ENCODE peak calls at places on chromosome 1, in five cellular contexts. Z, E, H, U and L are unnamed samples.

GRCh38 chr1:52572387-52572786 is 19.5 kb upstream of the TUT4 start:
- DNase-seq in Z (no peak), E (no peak), H (no peak), U (no peak), L (no peak)

GRCh38 chr1:51558375-51558924 is 39.4 kb upstream of the EPS15 start:
- DNase-seq in Z (no peak), E (no peak), H (no peak), U (no peak), L (no peak)

GRCh38 chr1:38474738-38475623 is 384.6 kb downstream of the RRAGC start:
- DNase-seq in Z (no peak), E (peak; percentile 80), H (no peak), U (no peak), L (no peak)

GRCh38 chr1:160905617-160905989 is 20.6 kb upstream of the ITLN1 start:
- DNase-seq in Z (no peak), E (no peak), H (no peak), U (no peak), L (no peak)

GRCh38 chr1:54290443-54291184 is 90.6 kb downstream of the MRPL37 start:
- DNase-seq in Z (peak; percentile 83), E (peak; percentile 69), H (no peak), U (peak; percentile 47), L (no peak)

GRCh38 chr1:192951961-192952460 is 107.1 kb downstream of the UCHL5 start:
- DNase-seq in Z (no peak), E (no peak), H (no peak), U (no peak), L (no peak)

GRCh38 chr1:204074274-204075115 is 1.6 kb downstream of the SOX13 start:
- DNase-seq in Z (no peak), E (peak; percentile 83), H (no peak), U (no peak), L (peak; percentile 75)

GRCh38 chr1:92483442-92484170 is 3.1 kb downstream of the GFI1 start:
- DNase-seq in Z (no peak), E (peak; percentile 69), H (peak; percentile 65), U (peak; percentile 41), L (peak; percentile 49)

GRCh38 chr1:118984086-118984989 is 3.8 kb downstream of the TBX15 start:
- DNase-seq in Z (no peak), E (no peak), H (no peak), U (no peak), L (no peak)

GRCh38 chr1:168438626-168439025 is 105.2 kb downstream of the XCL2 start:
- DNase-seq in Z (no peak), E (no peak), H (no peak), U (no peak), L (no peak)

GRCh38 chr1:168441745-168442144 is 102.1 kb downstream of the XCL2 start:
- DNase-seq in Z (no peak), E (no peak), H (no peak), U (no peak), L (no peak)

GRCh38 chr1:168437821-168438220 is 106.0 kb downstream of the XCL2 start:
- DNase-seq in Z (no peak), E (no peak), H (no peak), U (no peak), L (no peak)

GRCh38 chr1:168442931-168443330 is 100.9 kb downstream of the XCL2 start:
- DNase-seq in Z (no peak), E (no peak), H (no peak), U (no peak), L (no peak)

GRCh38 chr1:168439451-168440375 is 104.1 kb downstream of the XCL2 start:
- DNase-seq in Z (peak; percentile 76), E (peak; percentile 90), H (peak; percentile 89), U (peak; percentile 85), L (peak; percentile 51)
- H3K4me3 ChIP-seq in Z (peak overlapping the region; percentile 49), E (no peak overlapping the region), H (peak overlapping the region; percentile 48), U (peak overlapping the region; percentile 21), L (no peak overlapping the region)

DNA sequence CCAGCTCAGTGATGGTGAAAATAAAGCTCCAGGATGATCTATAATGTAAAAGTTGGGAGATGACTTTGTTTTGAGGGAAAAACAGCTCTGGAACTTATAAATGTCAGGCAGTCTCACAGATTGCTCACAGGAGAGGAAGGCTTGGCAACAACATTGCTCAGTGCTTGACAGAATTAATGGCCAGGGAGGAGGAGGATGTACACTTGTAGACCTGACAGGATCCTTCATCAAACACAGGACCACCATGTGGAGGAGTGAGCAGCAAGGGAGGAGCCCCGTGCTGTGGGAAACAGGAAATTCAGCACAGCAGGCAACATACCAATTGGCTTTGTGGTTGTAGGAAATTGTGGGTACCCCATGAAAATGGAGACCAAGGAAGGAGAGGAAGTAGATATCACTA is 291.8 kb upstream of the CAMK1G start:
- DNase-seq in Z (no peak), E (no peak), H (no peak), U (no peak), L (no peak)
- H3K27ac ChIP-seq in Z (no peak overlapping the region), E (no peak overlapping the region), H (no peak overlapping the region), U (no peak overlapping the region), L (no peak overlapping the region)

GRCh38 chr1:109467301-109467777 is 993 bp downstream of the SYPL2 start:
- DNase-seq in Z (no peak), E (no peak), H (no peak), U (no peak), L (no peak)
- H3K4me3 ChIP-seq in Z (peak overlapping the region; percentile 77), E (no peak overlapping the region), H (no peak overlapping the region), U (no peak overlapping the region), L (peak overlapping the region; percentile 67)

GRCh38 chr1:23594927-23595353 is 35.6 kb upstream of the ID3 start:
- DNase-seq in Z (no peak), E (peak; percentile 88), H (no peak), U (no peak), L (no peak)

GRCh38 chr1:23594149-23594917 is 35.0 kb upstream of the ID3 start:
- DNase-seq in Z (no peak), E (no peak), H (no peak), U (no peak), L (no peak)

GRCh38 chr1:23597635-23598388 is 38.5 kb upstream of the ID3 start:
- DNase-seq in Z (no peak), E (no peak), H (no peak), U (no peak), L (no peak)

GRCh38 chr1:23598424-23598823 is 39.1 kb upstream of the ID3 start:
- DNase-seq in Z (no peak), E (no peak), H (no peak), U (no peak), L (no peak)

DNA sequence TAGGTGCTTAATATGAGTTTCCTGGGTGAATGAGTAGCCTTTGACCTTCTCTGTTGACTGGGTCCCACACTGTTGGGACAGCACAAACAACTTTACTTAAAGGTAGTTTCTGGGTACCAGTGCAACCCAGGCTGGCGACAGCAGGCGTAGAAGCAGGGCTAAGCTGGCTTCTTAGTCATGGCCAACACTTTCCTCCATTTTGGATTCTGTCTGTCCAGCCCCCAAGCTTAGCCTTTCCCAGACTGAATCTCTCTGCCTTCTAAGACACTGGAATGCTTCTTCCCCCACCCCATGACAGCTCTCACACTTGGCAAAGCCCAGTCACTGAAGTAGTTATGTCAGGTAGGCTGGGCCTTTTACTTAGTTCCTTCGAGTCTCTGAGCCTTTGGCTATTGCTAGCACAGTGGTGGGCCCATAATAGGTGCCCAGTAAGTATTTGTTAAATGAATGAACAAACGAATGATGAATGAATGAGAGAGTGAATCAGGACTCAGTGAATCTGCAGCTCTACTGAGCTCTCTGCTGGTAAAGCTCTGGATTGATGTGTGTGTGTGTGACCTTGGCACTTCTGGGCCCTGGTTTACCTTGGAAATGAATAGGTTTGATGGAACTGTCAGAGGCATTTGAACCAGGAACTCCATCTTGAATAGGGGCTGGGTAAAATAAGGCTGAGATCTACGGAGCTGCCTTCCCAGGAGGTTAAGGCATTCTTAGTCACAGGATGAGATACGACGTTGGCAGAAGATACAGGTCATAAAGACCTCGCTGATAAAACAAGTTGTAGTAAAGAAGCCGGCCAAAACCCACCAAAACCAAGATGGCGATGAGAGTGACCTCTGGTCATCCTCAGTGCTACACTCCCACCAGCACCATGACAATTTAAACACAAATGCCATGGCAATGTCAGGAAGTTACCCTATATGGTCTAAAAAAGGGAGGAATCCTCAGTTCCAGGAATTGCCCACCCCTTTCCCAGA is 37.4 kb upstream of the ID3 start:
- DNase-seq in Z (no peak), E (no peak), H (no peak), U (no peak), L (no peak)
- H3K27ac ChIP-seq in Z (no peak overlapping the region), E (no peak overlapping the region), H (no peak overlapping the region), U (no peak overlapping the region), L (no peak overlapping the region)

GRCh38 chr1:205443585-205444299 is 12.1 kb downstream of the BLACAT1 start:
- DNase-seq in Z (no peak), E (no peak), H (no peak), U (no peak), L (no peak)
- H3K4me3 ChIP-seq in Z (no peak overlapping the region), E (no peak overlapping the region), H (no peak overlapping the region), U (no peak overlapping the region), L (no peak overlapping the region)